ENCODE peak calls at places on chromosomes 5 and 9, in seven cellular contexts. I is astrocyte; W is HAP-1; U is hypothalamus; X is effector memory CD8-positive, alpha-beta T cell; K is GM23338; R is A549. S is an unnamed sample.

GRCh38 chr5:19555876-19556275 is 432.1 kb downstream of the CDH18 start:
- DNase-seq in I (peak; percentile 20), W (no peak), U (no peak), X (no peak), K (no peak), R (no peak), S (no peak)

GRCh38 chr5:109922396-109922995 is 232.8 kb downstream of the MAN2A1 start:
- DNase-seq in I (no peak), W (no peak), U (no peak), X (no peak), K (no peak), R (no peak), S (no peak)

GRCh38 chr9:127490831-127491230 is 39.5 kb downstream of the LRSAM1 start:
- DNase-seq in I (no peak), W (no peak), U (no peak), X (no peak), K (no peak), R (no peak), S (no peak)

GRCh38 chr9:135241381-135242380 is 154.2 kb downstream of the OLFM1 start:
- DNase-seq in I (no peak), W (no peak), U (no peak), X (no peak), K (peak; percentile 58), R (no peak), S (no peak)

GRCh38 chr5:149632311-149633251 is 51.3 kb downstream of the ARHGEF37 start:
- DNase-seq in I (peak; percentile 93), W (no peak), U (no peak), X (no peak), K (peak; percentile 51), R (peak; percentile 34), S (no peak)

GRCh38 chr5:38953426-38953825 is 107.6 kb downstream of the OSMR start:
- DNase-seq in I (no peak), W (no peak), U (no peak), X (no peak), K (no peak), R (no peak), S (no peak)

GRCh38 chr5:174303035-174303434 is 257.5 kb downstream of the NSG2 start:
- DNase-seq in I (no peak), W (no peak), U (no peak), X (no peak), K (no peak), R (no peak), S (no peak)

GRCh38 chr5:80142996-80143395 is 107.8 kb downstream of the THBS4 start:
- DNase-seq in I (no peak), W (no peak), U (no peak), X (no peak), K (no peak), R (no peak), S (no peak)

GRCh38 chr5:126920291-126920690 is 110.1 kb downstream of the MARCHF3 start:
- DNase-seq in I (peak; percentile 73), W (peak; percentile 46), U (no peak), X (no peak), K (no peak), R (no peak), S (peak; percentile 66)

GRCh38 chr9:112493738-112494137 is 7.1 kb downstream of the KIAA1958 start:
- DNase-seq in I (peak; percentile 78), W (no peak), U (no peak), X (no peak), K (no peak), R (no peak), S (no peak)

GRCh38 chr5:163478126-163478981 is 17.9 kb downstream of the HMMR start:
- DNase-seq in I (peak; percentile 20), W (no peak), U (no peak), X (no peak), K (no peak), R (no peak), S (peak; percentile 43)

GRCh38 chr5:39780341-39780740 is 355.6 kb upstream of the DAB2 start:
- DNase-seq in I (peak; percentile 73), W (no peak), U (no peak), X (no peak), K (peak; percentile 49), R (no peak), S (peak; percentile 72)